ENCODE peak calls at places on chromosomes 13 and 19, in four cellular contexts. C is stomach, M is lower lobe of right lung, K is fibroblast of lung. O is an unnamed sample. For H3K36me3, the result is how much of the 10 kb centered on the place peaks cover.

GRCh38 chr13:35771898-35772297 is 295.4 kb upstream of the MAB21L1 start:
- DNase-seq in C (no peak), M (no peak), K (peak), O (no peak)

GRCh38 chr13:52001120-52001731 is 10.0 kb downstream of the ATP7B start:
- DNase-seq in C (no peak), M (no peak), K (peak), O (no peak)

GRCh38 chr19:34590228-34590627 is 86.7 kb downstream of the SCGB2B2 start:
- DNase-seq in C (no peak), M (no peak), K (no peak), O (no peak)

GRCh38 chr19:30223866-30224688 is 148.1 kb upstream of the ZNF536 start:
- DNase-seq in C (no peak), M (no peak), K (no peak), O (no peak)

GRCh38 chr13:65966991-65967451 is 1263.1 kb downstream of the PCDH9 start:
- DNase-seq in C (no peak), M (no peak), K (peak), O (no peak)

GRCh38 chr13:33258437-33259193 is 26.9 kb downstream of the STARD13 start:
- DNase-seq in C (no peak), M (no peak), K (peak), O (no peak)

GRCh38 chr13:47696677-47697076 is 304.4 kb downstream of the SUCLA2 start:
- DNase-seq in C (no peak), M (no peak), K (no peak), O (no peak)

GRCh38 chr13:35479691-35480090 is 3.2 kb upstream of the MAB21L1 start:
- DNase-seq in C (no peak), M (no peak), K (no peak), O (no peak)

GRCh38 chr19:14167013-14167593 is 30.7 kb upstream of the ASF1B start:
- DNase-seq in C (no peak), M (no peak), K (no peak), O (no peak)

GRCh38 chr19:30323904-30324303 is 48.3 kb upstream of the ZNF536 start:
- DNase-seq in C (no peak), M (no peak), K (no peak), O (no peak)

GRCh38 chr19:53818756-53819155 is 5.4 kb downstream of the NLRP12 start:
- DNase-seq in C (no peak), M (no peak), K (no peak), O (no peak)

GRCh38 chr13:114166381-114167131 is 12.5 kb upstream of the CFAP97D2 start:
- DNase-seq in C (no peak), M (no peak), K (no peak), O (peak)

GRCh38 chr13:91722267-91722884 is 324.0 kb downstream of the GPC5 start:
- DNase-seq in C (no peak), M (no peak), K (peak), O (no peak)

GRCh38 chr19:47891923-47892666 is 6.0 kb upstream of the SULT2A1 start:
- DNase-seq in C (peak), M (no peak), K (no peak), O (no peak)

GRCh38 chr19:1782501-1782900 is 29.2 kb downstream of the ONECUT3 start:
- DNase-seq in C (no peak), M (no peak), K (no peak), O (no peak)

GRCh38 chr13:45393941-45394570 is 24.1 kb downstream of the SLC25A30 start:
- DNase-seq in C (peak), M (no peak), K (peak), O (no peak)

GRCh38 chr13:50991624-50992610 is 82.3 kb downstream of the RNASEH2B start:
- DNase-seq in C (no peak), M (no peak), K (no peak), O (no peak)

GRCh38 chr19:6807291-6807690 is 34.8 kb downstream of the VAV1 start:
- DNase-seq in C (no peak), M (peak), K (no peak), O (no peak)

GRCh38 chr19:46392252-46392801 is 21.0 kb downstream of the CCDC8 start:
- DNase-seq in C (no peak), M (peak), K (peak), O (no peak)

GRCh38 chr19:29671393-29672076 is 6.3 kb downstream of the PLEKHF1 start:
- DNase-seq in C (peak), M (peak), K (no peak), O (peak)

GRCh38 chr19:51366050-51366998 is at the start of gene ETFB:
- DNase-seq in C (peak), M (peak), K (peak), O (peak)

GRCh38 chr13:78238911-78239310 is 320.3 kb upstream of the EDNRB start:
- DNase-seq in C (no peak), M (no peak), K (no peak), O (no peak)

GRCh38 chr13:78239681-78240080 is 321.1 kb upstream of the EDNRB start:
- DNase-seq in C (no peak), M (no peak), K (no peak), O (no peak)

GRCh38 chr13:78247362-78247761 is 328.7 kb upstream of the EDNRB start:
- DNase-seq in C (no peak), M (no peak), K (no peak), O (no peak)

DNA sequence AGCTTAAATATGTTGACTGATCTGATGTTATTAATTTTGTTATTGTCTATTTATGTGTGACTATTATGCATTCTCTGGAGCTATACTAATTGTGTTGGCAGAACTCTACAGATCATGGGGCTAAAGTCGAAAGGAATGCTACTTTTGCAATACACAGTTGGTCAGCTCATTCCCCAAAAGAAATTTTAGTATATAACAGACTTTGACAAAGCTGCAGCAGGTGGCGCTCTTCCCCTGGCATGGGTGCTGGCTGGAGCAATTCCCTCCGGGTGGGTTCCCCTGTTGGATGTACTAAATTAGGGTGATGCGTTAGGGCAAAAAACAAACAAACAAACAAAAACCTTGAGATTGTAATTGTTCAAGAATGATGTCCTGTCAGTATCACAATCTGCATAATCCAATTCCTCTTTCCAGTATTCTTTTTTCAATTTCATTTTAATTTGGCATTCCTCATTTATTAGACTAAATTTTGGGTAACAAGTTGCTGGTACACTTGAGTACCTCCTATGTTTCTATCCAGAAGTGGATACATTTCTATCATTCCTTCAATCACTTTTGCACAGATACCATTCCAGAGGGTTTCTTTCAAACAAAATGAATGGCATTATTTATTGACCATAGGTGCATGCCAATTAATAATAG is 322.8 kb upstream of the EDNRB start:
- DNase-seq in C (no peak), M (peak), K (peak), O (no peak)
- TF ChIP-seq CTCF in C (peak), M (peak), K (peak), O (no peak)

DNA sequence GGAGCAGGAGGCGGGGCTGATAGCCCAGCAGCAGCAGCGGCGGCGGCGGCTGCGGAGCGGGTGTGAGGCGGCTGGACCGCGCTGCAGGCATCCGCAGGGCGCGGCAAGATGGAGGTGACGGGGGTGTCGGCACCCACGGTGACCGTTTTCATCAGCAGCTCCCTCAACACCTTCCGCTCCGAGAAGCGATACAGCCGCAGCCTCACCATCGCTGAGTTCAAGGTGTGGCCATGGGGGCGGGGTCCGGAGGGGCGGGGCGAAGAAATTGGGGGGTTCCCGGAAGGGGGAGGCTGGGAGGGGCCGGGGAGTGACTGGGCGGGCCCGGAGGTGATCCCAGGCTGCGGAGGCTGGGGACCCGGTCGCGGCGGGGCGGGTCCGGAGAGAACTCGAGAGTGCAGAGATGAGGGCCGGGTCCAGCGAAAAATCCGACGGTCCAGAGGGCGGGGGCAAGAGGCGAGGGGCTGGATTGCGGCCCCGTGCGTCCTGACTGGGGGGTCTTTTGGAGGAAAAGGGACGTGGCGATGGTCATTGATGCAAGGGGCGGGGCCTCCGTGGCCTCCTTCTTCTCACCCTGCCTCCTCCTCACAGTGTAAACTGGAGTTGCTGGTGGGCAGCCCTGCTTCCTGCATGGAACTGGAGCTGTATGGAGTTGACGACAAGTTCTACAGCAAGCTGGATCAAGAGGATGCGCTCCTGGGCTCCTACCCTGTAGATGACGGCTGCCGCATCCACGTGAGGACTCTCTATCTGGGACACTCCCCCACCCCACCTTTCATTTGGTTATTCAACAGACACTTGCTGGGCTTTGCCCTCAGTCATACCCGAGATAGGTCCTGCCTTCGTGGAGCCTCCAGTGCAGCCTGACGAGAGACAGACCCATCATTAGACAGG is at the start of gene TBCB:
- DNase-seq in C (peak), M (peak), K (peak), O (no peak)
- H3K36me3 ChIP-seq in C (half or more), M (half or more), K (under half), O (half or more)

GRCh38 chr19:38710416-38710702 is 33.9 kb downstream of the CAPN12 start:
- DNase-seq in C (no peak), M (no peak), K (no peak), O (no peak)
- TF ChIP-seq CTCF in C (no peak), M (no peak), K (no peak), O (no peak)

GRCh38 chr13:111248822-111249221 is 71.6 kb upstream of the TEX29 start:
- DNase-seq in C (no peak), M (no peak), K (no peak), O (no peak)
- H3K36me3 ChIP-seq in C (half or more), M (half or more), K (under half), O (under half)

GRCh38 chr19:11373166-11373884 is 1.1 kb upstream of the SWSAP1 start:
- DNase-seq in C (peak), M (no peak), K (no peak), O (no peak)
- TF ChIP-seq CTCF in C (no peak), M (no peak), K (no peak), O (no peak)

GRCh38 chr19:7934766-7935165 is 8.7 kb downstream of the TIMM44 start:
- DNase-seq in C (no peak), M (no peak), K (no peak), O (peak)
- H3K36me3 ChIP-seq in C (half or more), M (half or more), K (under half), O (half or more)

GRCh38 chr13:29527511-29527910 is 68.0 kb downstream of the SLC7A1 start:
- DNase-seq in C (no peak), M (no peak), K (no peak), O (peak)

GRCh38 chr13:29527916-29528315 is 67.6 kb downstream of the SLC7A1 start:
- DNase-seq in C (no peak), M (no peak), K (no peak), O (no peak)

GRCh38 chr13:29524641-29525040 is 70.8 kb downstream of the SLC7A1 start:
- DNase-seq in C (no peak), M (no peak), K (no peak), O (peak)

GRCh38 chr13:29525757-29526156 is 69.7 kb downstream of the SLC7A1 start:
- DNase-seq in C (no peak), M (no peak), K (no peak), O (peak)

GRCh38 chr13:29526741-29527140 is 68.7 kb downstream of the SLC7A1 start:
- DNase-seq in C (no peak), M (no peak), K (no peak), O (peak)
- TF ChIP-seq CTCF in C (no peak), M (no peak), K (no peak), O (no peak)